ENCODE peak calls at places on chromosomes 4 and X, in four cellular contexts. One of them, this sample, is unnamed.
A peak's percentile ranks its signal among the peaks of the same experiment; 100 is the strongest.

GRCh38 chrX:1468250-1468772 is 15.6 kb upstream of the ASMTL start:
- DNase-seq in transverse colon: peak; percentile 71
- DNase-seq in pancreas: no peak
- DNase-seq in sigmoid colon: peak; percentile 53
- DNase-seq in this sample: no peak

GRCh38 chrX:29746326-29746725 is 469.0 kb upstream of the MAGEB2 start:
- DNase-seq in sigmoid colon: no peak
- DNase-seq in pancreas: no peak
- DNase-seq in transverse colon: no peak
- DNase-seq in this sample: no peak

GRCh38 chrX:36684053-36684452 is 324.1 kb upstream of the FAM47C start:
- DNase-seq in sigmoid colon: no peak
- DNase-seq in transverse colon: no peak
- DNase-seq in pancreas: no peak
- DNase-seq in this sample: no peak

GRCh38 chrX:47540754-47541538 is 20.1 kb upstream of the ARAF start:
- DNase-seq in sigmoid colon: peak; percentile 93
- DNase-seq in transverse colon: peak; percentile 77
- DNase-seq in pancreas: peak; percentile 74
- DNase-seq in this sample: peak; percentile 85

GRCh38 chrX:37453821-37454220 is 104.7 kb downstream of the PRRG1 start:
- DNase-seq in pancreas: no peak
- DNase-seq in transverse colon: no peak
- DNase-seq in sigmoid colon: no peak
- DNase-seq in this sample: no peak

GRCh38 chrX:119625843-119626242 is 19.6 kb upstream of the NKRF start:
- DNase-seq in pancreas: no peak
- DNase-seq in sigmoid colon: no peak
- DNase-seq in transverse colon: no peak
- DNase-seq in this sample: no peak

GRCh38 chr4:10416441-10416840 is 40.8 kb downstream of the ZNF518B start:
- DNase-seq in pancreas: no peak
- DNase-seq in sigmoid colon: no peak
- DNase-seq in transverse colon: no peak
- DNase-seq in this sample: no peak

GRCh38 chr4:8836664-8837171 is 34.9 kb downstream of the HMX1 start:
- DNase-seq in sigmoid colon: peak; percentile 42
- DNase-seq in pancreas: peak; percentile 34
- DNase-seq in transverse colon: peak; percentile 2
- DNase-seq in this sample: no peak

GRCh38 chrX:10106801-10107200 is 50.0 kb upstream of the CLCN4 start:
- DNase-seq in transverse colon: peak; percentile 46
- DNase-seq in pancreas: no peak
- DNase-seq in sigmoid colon: no peak
- DNase-seq in this sample: no peak

GRCh38 chr4:73864365-73864764 is 4.8 kb upstream of the CXCL1 start:
- DNase-seq in transverse colon: no peak
- DNase-seq in pancreas: no peak
- DNase-seq in sigmoid colon: no peak
- DNase-seq in this sample: no peak

GRCh38 chr4:122776916-122777315 is 44.4 kb downstream of the BBS12 start:
- DNase-seq in pancreas: no peak
- DNase-seq in sigmoid colon: no peak
- DNase-seq in transverse colon: peak; percentile 65
- DNase-seq in this sample: no peak

GRCh38 chrX:31670245-31670644 is 598.4 kb upstream of the FTHL17 start:
- DNase-seq in pancreas: no peak
- DNase-seq in transverse colon: no peak
- DNase-seq in sigmoid colon: no peak
- DNase-seq in this sample: no peak

GRCh38 chr4:81180916-81181315 is 34.1 kb downstream of the PRKG2 start:
- DNase-seq in sigmoid colon: no peak
- DNase-seq in pancreas: no peak
- DNase-seq in transverse colon: no peak
- DNase-seq in this sample: no peak

DNA sequence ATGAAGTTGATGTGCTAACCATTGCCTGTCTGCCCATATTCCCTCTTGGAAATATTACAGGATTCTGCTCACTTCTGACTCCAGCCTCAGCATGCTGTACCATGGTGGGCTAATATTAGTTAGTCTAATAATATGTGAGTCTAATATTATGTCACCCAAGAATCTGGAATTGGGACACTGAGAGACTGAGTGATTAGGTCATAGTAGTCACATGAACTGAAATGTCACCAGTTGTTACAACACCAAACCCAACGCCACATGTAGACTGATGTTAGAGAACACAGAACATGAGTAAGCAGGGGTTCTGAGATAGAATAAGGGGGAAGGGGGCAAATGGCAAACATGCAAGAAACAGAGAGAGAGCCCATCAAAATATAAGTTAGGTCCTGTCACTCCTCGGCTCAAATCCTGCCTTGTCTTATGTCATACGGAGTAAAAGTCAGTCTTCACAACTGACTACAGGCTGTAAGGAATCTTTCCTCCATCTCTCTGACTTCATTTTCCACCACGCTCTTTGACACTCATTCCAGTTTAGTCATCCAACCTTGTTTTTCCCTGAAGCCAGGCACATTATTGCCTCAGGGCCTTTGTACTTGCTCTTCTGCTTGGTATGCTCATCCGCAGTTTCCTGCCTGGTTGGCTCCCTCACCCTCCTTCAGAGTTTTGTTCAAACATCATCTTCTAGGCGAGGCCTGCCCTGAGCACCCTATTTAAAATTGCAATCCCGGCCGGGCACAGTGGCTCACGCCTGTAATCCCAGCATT is 9.6 kb upstream of the SLAIN2 start:
- DNase-seq in sigmoid colon: no peak
- DNase-seq in pancreas: no peak
- DNase-seq in transverse colon: no peak
- DNase-seq in this sample: no peak
- H3K4me1 ChIP-seq in sigmoid colon: no peaks in the 10 kb centered on the region
- H3K4me1 ChIP-seq in pancreas: peaks cover 10% of the 10 kb centered on the region
- H3K4me1 ChIP-seq in transverse colon: peaks cover 6% of the 10 kb centered on the region
- H3K4me1 ChIP-seq in this sample: peaks cover 3% of the 10 kb centered on the region

DNA sequence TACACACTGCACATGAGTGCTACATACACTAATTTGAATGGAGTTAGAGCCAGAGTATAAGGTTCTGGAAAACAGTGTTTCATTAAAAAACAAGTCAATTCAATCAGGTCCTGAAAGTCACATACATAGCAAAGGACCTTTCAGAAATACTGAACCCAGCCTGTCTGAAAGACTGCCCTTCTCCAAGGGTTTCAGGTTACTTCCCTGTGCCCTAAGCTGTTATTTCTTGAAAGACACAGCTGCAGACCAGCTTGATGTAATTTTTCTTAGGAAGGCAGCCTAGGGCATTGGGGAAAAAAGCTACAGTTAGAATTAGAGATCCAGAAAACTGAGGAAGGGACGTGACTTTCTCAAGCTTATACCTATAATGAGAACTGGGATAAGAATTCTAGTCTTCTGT is 155.9 kb upstream of the MAOA start:
- DNase-seq in sigmoid colon: no peak
- DNase-seq in pancreas: no peak
- DNase-seq in transverse colon: no peak
- DNase-seq in this sample: no peak
- H3K27me3 ChIP-seq in sigmoid colon: no peaks in the 10 kb centered on the region
- H3K27me3 ChIP-seq in pancreas: no peaks in the 10 kb centered on the region
- H3K27me3 ChIP-seq in transverse colon: no peaks in the 10 kb centered on the region
- H3K27me3 ChIP-seq in this sample: no peaks in the 10 kb centered on the region

GRCh38 chr4:84914686-84915395 is 51.6 kb downstream of the WDFY3 start:
- DNase-seq in transverse colon: no peak
- DNase-seq in sigmoid colon: no peak
- DNase-seq in pancreas: no peak
- DNase-seq in this sample: no peak

GRCh38 chr4:84915396-84915780 is 51.1 kb downstream of the WDFY3 start:
- DNase-seq in pancreas: no peak
- DNase-seq in transverse colon: no peak
- DNase-seq in sigmoid colon: no peak
- DNase-seq in this sample: no peak

GRCh38 chr4:84917869-84918600 is 48.5 kb downstream of the WDFY3 start:
- DNase-seq in pancreas: no peak
- DNase-seq in sigmoid colon: no peak
- DNase-seq in transverse colon: no peak
- DNase-seq in this sample: no peak

GRCh38 chr4:84917087-84917821 is 49.2 kb downstream of the WDFY3 start:
- DNase-seq in transverse colon: no peak
- DNase-seq in sigmoid colon: no peak
- DNase-seq in pancreas: no peak
- DNase-seq in this sample: no peak

GRCh38 chr4:84916233-84916632 is 50.3 kb downstream of the WDFY3 start:
- DNase-seq in sigmoid colon: no peak
- DNase-seq in pancreas: no peak
- DNase-seq in transverse colon: no peak
- DNase-seq in this sample: no peak
- H3K4me1 ChIP-seq in sigmoid colon: no peaks in the 10 kb centered on the region
- H3K4me1 ChIP-seq in pancreas: peaks cover 16% of the 10 kb centered on the region
- H3K4me1 ChIP-seq in transverse colon: no peaks in the 10 kb centered on the region
- H3K4me1 ChIP-seq in this sample: peaks cover 30% of the 10 kb centered on the region

GRCh38 chrX:43716696-43717095 is 60.6 kb downstream of the MAOA start:
- DNase-seq in pancreas: no peak
- DNase-seq in sigmoid colon: no peak
- DNase-seq in transverse colon: no peak
- DNase-seq in this sample: no peak
- H3K27me3 ChIP-seq in pancreas: no peaks in the 10 kb centered on the region
- H3K27me3 ChIP-seq in sigmoid colon: no peaks in the 10 kb centered on the region
- H3K27me3 ChIP-seq in transverse colon: no peaks in the 10 kb centered on the region
- H3K27me3 ChIP-seq in this sample: no peaks in the 10 kb centered on the region

DNA sequence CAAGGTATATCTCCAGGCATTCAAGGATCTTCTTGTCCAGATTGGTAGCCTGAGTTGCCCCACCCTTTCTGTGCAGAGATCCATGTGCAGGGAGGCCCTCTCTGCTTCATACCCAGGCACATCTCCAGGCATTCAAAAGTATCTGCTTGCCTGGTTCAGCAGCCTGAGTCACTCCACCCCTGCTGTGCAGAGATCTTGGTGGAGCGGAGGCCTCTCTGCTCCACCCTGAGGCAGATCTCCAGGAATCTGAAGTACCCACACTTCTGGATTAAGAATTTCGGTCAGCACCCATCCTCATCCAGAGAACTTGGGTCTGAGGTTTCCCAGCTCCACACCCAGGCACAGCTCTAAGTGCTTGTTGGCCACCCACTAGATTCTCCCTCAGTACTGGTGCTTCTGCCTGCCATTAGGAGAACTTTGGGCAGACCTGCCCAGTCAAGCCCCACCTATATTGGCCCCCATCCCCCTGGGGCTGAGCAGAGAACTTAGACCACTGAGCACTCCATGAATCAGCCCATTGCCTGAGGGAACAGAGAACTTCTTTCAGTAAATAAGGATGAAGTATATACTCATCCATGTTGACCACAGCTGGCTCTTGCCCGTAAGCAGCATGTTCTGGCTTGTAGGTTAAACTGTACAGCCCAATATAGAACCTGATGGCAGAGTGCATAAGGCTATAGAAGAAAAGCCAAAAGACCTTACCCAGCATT is 199.5 kb upstream of the ZCCHC13 start:
- DNase-seq in sigmoid colon: no peak
- DNase-seq in transverse colon: no peak
- DNase-seq in pancreas: no peak
- DNase-seq in this sample: no peak
- H3K4me1 ChIP-seq in sigmoid colon: no peaks in the 10 kb centered on the region
- H3K4me1 ChIP-seq in transverse colon: no peaks in the 10 kb centered on the region
- H3K4me1 ChIP-seq in pancreas: no peaks in the 10 kb centered on the region
- H3K4me1 ChIP-seq in this sample: no peaks in the 10 kb centered on the region

DNA sequence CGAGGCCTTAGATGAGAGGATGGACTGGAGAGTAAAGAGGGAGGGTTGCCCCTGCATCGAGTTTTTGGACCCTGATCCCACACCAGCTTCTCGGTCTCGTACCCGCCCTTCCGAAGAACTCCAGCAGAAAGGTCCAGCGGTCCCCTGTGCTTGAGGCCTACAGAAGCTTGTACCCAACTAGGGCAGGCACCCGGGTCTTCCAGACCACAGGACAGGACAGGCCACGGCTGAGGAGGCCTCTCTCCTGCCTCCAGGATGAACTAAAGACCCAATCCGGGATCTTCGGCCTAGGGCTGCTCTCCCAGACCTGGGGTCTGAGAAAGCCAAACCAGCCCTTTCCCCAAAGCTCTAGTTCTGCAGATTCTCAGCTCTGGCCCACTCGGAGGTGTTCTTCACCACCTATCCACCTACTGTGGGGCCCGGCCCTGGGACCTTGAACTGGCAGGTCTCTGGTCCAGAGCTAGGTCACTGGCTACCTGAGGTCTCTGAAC is 1.2 kb downstream of the NKX3-2 start:
- DNase-seq in transverse colon: no peak
- DNase-seq in sigmoid colon: peak; percentile 73
- DNase-seq in pancreas: no peak
- DNase-seq in this sample: no peak
- H3K27me3 ChIP-seq in transverse colon: peaks cover 100% of the 10 kb centered on the region
- H3K27me3 ChIP-seq in sigmoid colon: peaks cover 76% of the 10 kb centered on the region
- H3K27me3 ChIP-seq in pancreas: peaks cover under 1% of the 10 kb centered on the region
- H3K27me3 ChIP-seq in this sample: peaks cover 97% of the 10 kb centered on the region

GRCh38 chr4:47798165-47798564 is 39.7 kb downstream of the CORIN start:
- DNase-seq in pancreas: no peak
- DNase-seq in sigmoid colon: no peak
- DNase-seq in transverse colon: no peak
- DNase-seq in this sample: no peak
- H3K4me1 ChIP-seq in pancreas: no peaks in the 10 kb centered on the region
- H3K4me1 ChIP-seq in sigmoid colon: no peaks in the 10 kb centered on the region
- H3K4me1 ChIP-seq in transverse colon: no peaks in the 10 kb centered on the region
- H3K4me1 ChIP-seq in this sample: peaks cover 4% of the 10 kb centered on the region